ENCODE peak calls at places on chromosomes 2 and 18, in seven cellular contexts. One of them, this sample, is unnamed.
A peak's percentile ranks its signal among the peaks of the same experiment; 100 is the strongest.

GRCh38 chr18:10314111-10314510 is 140.3 kb upstream of the APCDD1 start:
- DNase-seq in IMR-90: no peak
- DNase-seq in H9: no peak
- DNase-seq in mesenchymal stem cell: no peak
- DNase-seq in H1: no peak
- DNase-seq in mesendoderm: no peak
- DNase-seq in trophoblast cell: no peak
- DNase-seq in this sample: no peak

GRCh38 chr18:3998698-3999333 is 456.3 kb downstream of the DLGAP1 start:
- DNase-seq in IMR-90: peak; percentile 77
- DNase-seq in H9: no peak
- DNase-seq in mesenchymal stem cell: peak; percentile 58
- DNase-seq in H1: no peak
- DNase-seq in mesendoderm: peak; percentile 48
- DNase-seq in trophoblast cell: peak; percentile 56
- DNase-seq in this sample: no peak

GRCh38 chr18:22489694-22490093 is 72.0 kb upstream of the CTAGE1 start:
- DNase-seq in IMR-90: peak; percentile 46
- DNase-seq in H9: no peak
- DNase-seq in mesenchymal stem cell: peak; percentile 7
- DNase-seq in H1: no peak
- DNase-seq in mesendoderm: peak; percentile 36
- DNase-seq in trophoblast cell: peak; percentile 94
- DNase-seq in this sample: no peak

GRCh38 chr2:219140726-219141125 is 19.9 kb downstream of the NHEJ1 start:
- DNase-seq in IMR-90: no peak
- DNase-seq in H9: no peak
- DNase-seq in mesenchymal stem cell: no peak
- DNase-seq in H1: no peak
- DNase-seq in mesendoderm: no peak
- DNase-seq in trophoblast cell: no peak
- DNase-seq in this sample: no peak

GRCh38 chr2:64250751-64251405 is 106.7 kb upstream of the PELI1 start:
- DNase-seq in IMR-90: no peak
- DNase-seq in H9: peak; percentile 61
- DNase-seq in mesenchymal stem cell: no peak
- DNase-seq in H1: no peak
- DNase-seq in mesendoderm: peak; percentile 55
- DNase-seq in trophoblast cell: no peak
- DNase-seq in this sample: no peak

GRCh38 chr2:26245231-26245732 is 543 bp downstream of the HADHB start:
- DNase-seq in IMR-90: peak; percentile 28
- DNase-seq in H9: no peak
- DNase-seq in mesenchymal stem cell: peak; percentile 71
- DNase-seq in H1: no peak
- DNase-seq in mesendoderm: peak; percentile 81
- DNase-seq in trophoblast cell: peak; percentile 62
- DNase-seq in this sample: peak; percentile 30

GRCh38 chr18:58315739-58316215 is 271.8 kb downstream of the NEDD4L start:
- DNase-seq in IMR-90: no peak
- DNase-seq in H9: no peak
- DNase-seq in mesenchymal stem cell: no peak
- DNase-seq in H1: no peak
- DNase-seq in mesendoderm: no peak
- DNase-seq in trophoblast cell: no peak
- DNase-seq in this sample: no peak

GRCh38 chr2:197620113-197620512 is 55.3 kb downstream of the RFTN2 start:
- DNase-seq in IMR-90: no peak
- DNase-seq in H9: no peak
- DNase-seq in mesenchymal stem cell: no peak
- DNase-seq in H1: no peak
- DNase-seq in mesendoderm: peak; percentile 19
- DNase-seq in trophoblast cell: no peak
- DNase-seq in this sample: no peak

GRCh38 chr18:13397504-13398163 is 179.1 kb downstream of the LDLRAD4 start:
- DNase-seq in IMR-90: no peak
- DNase-seq in H9: no peak
- DNase-seq in mesenchymal stem cell: no peak
- DNase-seq in H1: no peak
- DNase-seq in mesendoderm: no peak
- DNase-seq in trophoblast cell: no peak
- DNase-seq in this sample: no peak

GRCh38 chr18:3246636-3247242 is 862 bp upstream of the MYL12A start:
- DNase-seq in IMR-90: no peak
- DNase-seq in H9: no peak
- DNase-seq in mesenchymal stem cell: no peak
- DNase-seq in H1: no peak
- DNase-seq in mesendoderm: no peak
- DNase-seq in trophoblast cell: peak; percentile 50
- DNase-seq in this sample: no peak

GRCh38 chr2:37882036-37882435 is 43.1 kb upstream of the RMDN2 start:
- DNase-seq in IMR-90: no peak
- DNase-seq in H9: no peak
- DNase-seq in mesenchymal stem cell: no peak
- DNase-seq in H1: no peak
- DNase-seq in mesendoderm: no peak
- DNase-seq in trophoblast cell: no peak
- DNase-seq in this sample: no peak

GRCh38 chr2:203569677-203570316 is 34.7 kb upstream of the RAPH1 start:
- DNase-seq in IMR-90: no peak
- DNase-seq in H9: no peak
- DNase-seq in mesenchymal stem cell: no peak
- DNase-seq in H1: no peak
- DNase-seq in mesendoderm: peak; percentile 77
- DNase-seq in trophoblast cell: no peak
- DNase-seq in this sample: no peak

GRCh38 chr2:101566632-101567228 is 91.8 kb upstream of the RFX8 start:
- DNase-seq in IMR-90: no peak
- DNase-seq in H9: no peak
- DNase-seq in mesenchymal stem cell: no peak
- DNase-seq in H1: no peak
- DNase-seq in mesendoderm: no peak
- DNase-seq in trophoblast cell: peak; percentile 39
- DNase-seq in this sample: no peak

GRCh38 chr2:230075988-230076631 is 7.4 kb upstream of the SLC16A14 start:
- DNase-seq in IMR-90: no peak
- DNase-seq in H9: no peak
- DNase-seq in mesenchymal stem cell: no peak
- DNase-seq in H1: no peak
- DNase-seq in mesendoderm: no peak
- DNase-seq in trophoblast cell: no peak
- DNase-seq in this sample: no peak

GRCh38 chr2:216880509-216881184 is 20.8 kb upstream of the TNP1 start:
- DNase-seq in IMR-90: peak; percentile 86
- DNase-seq in H9: no peak
- DNase-seq in mesenchymal stem cell: peak; percentile 55
- DNase-seq in H1: no peak
- DNase-seq in mesendoderm: no peak
- DNase-seq in trophoblast cell: no peak
- DNase-seq in this sample: no peak

GRCh38 chr2:26522325-26523120 is 44.6 kb upstream of the OTOF start:
- DNase-seq in IMR-90: no peak
- DNase-seq in H9: no peak
- DNase-seq in mesenchymal stem cell: no peak
- DNase-seq in H1: no peak
- DNase-seq in mesendoderm: no peak
- DNase-seq in trophoblast cell: no peak
- DNase-seq in this sample: no peak

GRCh38 chr2:201781583-201782051 is 884 bp upstream of the ALS2 start:
- DNase-seq in IMR-90: no peak
- DNase-seq in H9: no peak
- DNase-seq in mesenchymal stem cell: no peak
- DNase-seq in H1: no peak
- DNase-seq in mesendoderm: no peak
- DNase-seq in trophoblast cell: peak; percentile 22
- DNase-seq in this sample: no peak

GRCh38 chr2:173210270-173211196 is 134.9 kb downstream of the MAP3K20 start:
- DNase-seq in IMR-90: peak; percentile 97
- DNase-seq in H9: peak; percentile 61
- DNase-seq in mesenchymal stem cell: peak; percentile 97
- DNase-seq in H1: no peak
- DNase-seq in mesendoderm: peak; percentile 81
- DNase-seq in trophoblast cell: peak; percentile 94
- DNase-seq in this sample: peak; percentile 44

GRCh38 chr2:24702800-24703199 is 90.4 kb downstream of the PTRHD1 start:
- DNase-seq in IMR-90: peak; percentile 94
- DNase-seq in H9: no peak
- DNase-seq in mesenchymal stem cell: peak; percentile 94
- DNase-seq in H1: no peak
- DNase-seq in mesendoderm: peak; percentile 24
- DNase-seq in trophoblast cell: peak; percentile 79
- DNase-seq in this sample: no peak

GRCh38 chr2:25444608-25445270 is 103.0 kb upstream of the DNMT3A start:
- DNase-seq in IMR-90: no peak
- DNase-seq in H9: no peak
- DNase-seq in mesenchymal stem cell: no peak
- DNase-seq in H1: no peak
- DNase-seq in mesendoderm: no peak
- DNase-seq in trophoblast cell: no peak
- DNase-seq in this sample: no peak

GRCh38 chr2:29560566-29560965 is 360.8 kb downstream of the ALK start:
- DNase-seq in IMR-90: no peak
- DNase-seq in H9: no peak
- DNase-seq in mesenchymal stem cell: no peak
- DNase-seq in H1: no peak
- DNase-seq in mesendoderm: no peak
- DNase-seq in trophoblast cell: no peak
- DNase-seq in this sample: no peak

GRCh38 chr2:127392133-127392827 is 4.5 kb upstream of the MAP3K2 start:
- DNase-seq in IMR-90: peak; percentile 37
- DNase-seq in H9: no peak
- DNase-seq in mesenchymal stem cell: no peak
- DNase-seq in H1: no peak
- DNase-seq in mesendoderm: no peak
- DNase-seq in trophoblast cell: no peak
- DNase-seq in this sample: no peak

GRCh38 chr2:127398239-127398590 is 10.4 kb upstream of the MAP3K2 start:
- DNase-seq in IMR-90: peak; percentile 93
- DNase-seq in H9: peak; percentile 47
- DNase-seq in mesenchymal stem cell: peak; percentile 96
- DNase-seq in H1: no peak
- DNase-seq in mesendoderm: peak; percentile 84
- DNase-seq in trophoblast cell: peak; percentile 61
- DNase-seq in this sample: no peak

GRCh38 chr2:127397568-127398238 is 9.9 kb upstream of the MAP3K2 start:
- DNase-seq in IMR-90: no peak
- DNase-seq in H9: no peak
- DNase-seq in mesenchymal stem cell: no peak
- DNase-seq in H1: no peak
- DNase-seq in mesendoderm: no peak
- DNase-seq in trophoblast cell: no peak
- DNase-seq in this sample: no peak

GRCh38 chr2:127392828-127393578 is 5.2 kb upstream of the MAP3K2 start:
- DNase-seq in IMR-90: no peak
- DNase-seq in H9: no peak
- DNase-seq in mesenchymal stem cell: no peak
- DNase-seq in H1: no peak
- DNase-seq in mesendoderm: no peak
- DNase-seq in trophoblast cell: no peak
- DNase-seq in this sample: no peak

GRCh38 chr2:127394464-127394863 is 6.7 kb upstream of the MAP3K2 start:
- DNase-seq in IMR-90: no peak
- DNase-seq in H9: no peak
- DNase-seq in mesenchymal stem cell: no peak
- DNase-seq in H1: no peak
- DNase-seq in mesendoderm: no peak
- DNase-seq in trophoblast cell: no peak
- DNase-seq in this sample: no peak
- H3K4ac ChIP-seq in IMR-90: no peak overlapping the region
- H3K4ac ChIP-seq in H9: no peak overlapping the region
- H3K4ac ChIP-seq in mesenchymal stem cell: no peak overlapping the region
- H3K4ac ChIP-seq in H1: no peak overlapping the region
- H3K4ac ChIP-seq in mesendoderm: no peak overlapping the region
- H3K4ac ChIP-seq in trophoblast cell: no peak overlapping the region
- H3K4ac ChIP-seq in this sample: no peak overlapping the region

DNA sequence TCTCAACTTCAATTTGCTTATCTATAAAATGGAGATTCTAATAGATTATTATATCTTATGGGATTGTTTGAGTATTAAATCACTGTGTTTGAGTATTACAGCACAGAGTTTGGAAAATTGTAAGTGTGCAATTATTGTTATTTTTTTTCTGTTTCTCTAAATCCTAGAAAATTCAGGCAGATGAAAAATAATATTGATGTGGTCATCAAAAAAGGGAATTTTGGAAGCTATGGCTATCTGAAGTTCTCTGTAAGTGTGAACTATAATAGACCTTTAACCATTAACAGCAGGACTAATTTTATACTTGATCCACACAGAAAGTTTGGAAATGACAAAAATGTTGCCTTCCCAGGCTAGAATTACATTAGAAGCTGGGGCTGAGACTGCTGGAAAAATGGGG is 393.2 kb downstream of the SUCLG1 start:
- DNase-seq in IMR-90: no peak
- DNase-seq in H9: no peak
- DNase-seq in mesenchymal stem cell: no peak
- DNase-seq in H1: no peak
- DNase-seq in mesendoderm: no peak
- DNase-seq in trophoblast cell: no peak
- DNase-seq in this sample: no peak
- H2BK120ac ChIP-seq in IMR-90: no peak overlapping the region
- H2BK120ac ChIP-seq in H9: no peak overlapping the region
- H2BK120ac ChIP-seq in mesenchymal stem cell: no peak overlapping the region
- H2BK120ac ChIP-seq in H1: no peak overlapping the region
- H2BK120ac ChIP-seq in mesendoderm: no peak overlapping the region
- H2BK120ac ChIP-seq in trophoblast cell: no peak overlapping the region
- H2BK120ac ChIP-seq in this sample: no peak overlapping the region

GRCh38 chr2:3456125-3456524 is 63.2 kb downstream of the ADI1 start:
- DNase-seq in IMR-90: no peak
- DNase-seq in H9: no peak
- DNase-seq in mesenchymal stem cell: no peak
- DNase-seq in H1: no peak
- DNase-seq in mesendoderm: no peak
- DNase-seq in trophoblast cell: no peak
- DNase-seq in this sample: no peak
- H3K4ac ChIP-seq in IMR-90: no peak overlapping the region
- H3K4ac ChIP-seq in H9: no peak overlapping the region
- H3K4ac ChIP-seq in mesenchymal stem cell: no peak overlapping the region
- H3K4ac ChIP-seq in H1: no peak overlapping the region
- H3K4ac ChIP-seq in mesendoderm: no peak overlapping the region
- H3K4ac ChIP-seq in trophoblast cell: no peak overlapping the region
- H3K4ac ChIP-seq in this sample: no peak overlapping the region

GRCh38 chr2:59383473-59383872 is 1142.3 kb upstream of the FANCL start:
- DNase-seq in IMR-90: no peak
- DNase-seq in H9: no peak
- DNase-seq in mesenchymal stem cell: no peak
- DNase-seq in H1: no peak
- DNase-seq in mesendoderm: no peak
- DNase-seq in trophoblast cell: no peak
- DNase-seq in this sample: no peak

GRCh38 chr2:59378104-59378503 is 1137.0 kb upstream of the FANCL start:
- DNase-seq in IMR-90: no peak
- DNase-seq in H9: no peak
- DNase-seq in mesenchymal stem cell: no peak
- DNase-seq in H1: no peak
- DNase-seq in mesendoderm: no peak
- DNase-seq in trophoblast cell: no peak
- DNase-seq in this sample: no peak
- H2BK120ac ChIP-seq in IMR-90: no peak overlapping the region
- H2BK120ac ChIP-seq in H9: no peak overlapping the region
- H2BK120ac ChIP-seq in mesenchymal stem cell: no peak overlapping the region
- H2BK120ac ChIP-seq in H1: no peak overlapping the region
- H2BK120ac ChIP-seq in mesendoderm: no peak overlapping the region
- H2BK120ac ChIP-seq in trophoblast cell: no peak overlapping the region
- H2BK120ac ChIP-seq in this sample: no peak overlapping the region